ENCODE peak calls at places on chromosomes 4 and X, in eight cellular contexts. B is T-helper 9 cell; Q is WTC11; H is iPS DF 6.9; X is IMR-90; Z is NCI-H526 treated with DMSO at 0.1 percent for 48 hours; K is activated CD4-positive, alpha-beta T cell treated with anti-CD3 and anti-CD28 coated beads for 24 hours; Y is activated CD4-positive, alpha-beta memory T cell treated with anti-CD3 and anti-CD28 coated beads, Interleukin-2, amount 10 ng/mL, durations not matched to agents 7 days and 5 days. F is an unnamed sample.

GRCh38 chr4:52982246-52982950 is 120.3 kb downstream of the RASL11B start:
- DNase-seq in B (no peak), Q (no peak), H (no peak), X (peak), Z (peak), K (no peak), Y (no peak), F (no peak)

GRCh38 chrX:135513140-135513535 is 7.3 kb upstream of the INTS6L start:
- DNase-seq in B (no peak), Q (no peak), H (no peak), X (no peak), Z (no peak), K (no peak), Y (no peak), F (no peak)

GRCh38 chr4:155954939-155955338 is 1.3 kb upstream of the CTSO start:
- DNase-seq in B (no peak), Q (no peak), H (no peak), X (peak), Z (no peak), K (no peak), Y (no peak), F (no peak)

GRCh38 chrX:40105791-40106676 is 8.3 kb upstream of the BCOR start:
- DNase-seq in B (peak), Q (peak), H (no peak), X (no peak), Z (no peak), K (peak), Y (peak), F (no peak)

GRCh38 chr4:182746876-182747275 is 170.3 kb downstream of the DCTD start:
- DNase-seq in B (no peak), Q (no peak), H (no peak), X (no peak), Z (no peak), K (no peak), Y (no peak), F (no peak)

GRCh38 chr4:138681000-138681604 is 334.5 kb upstream of the NOCT start:
- DNase-seq in B (peak), Q (peak), H (no peak), X (peak), Z (peak), K (peak), Y (peak), F (no peak)

GRCh38 chrX:75149654-75150053 is 6.4 kb downstream of the ABCB7 start:
- DNase-seq in B (no peak), Q (no peak), H (no peak), X (no peak), Z (no peak), K (no peak), Y (no peak), F (no peak)

GRCh38 chrX:28039258-28039657 is 58.0 kb upstream of the DCAF8L1 start:
- DNase-seq in B (no peak), Q (no peak), H (no peak), X (no peak), Z (no peak), K (no peak), Y (no peak), F (no peak)

GRCh38 chrX:50920132-50920531 is 9.6 kb downstream of the BMP15 start:
- DNase-seq in B (no peak), Q (no peak), H (no peak), X (peak), Z (peak), K (no peak), Y (no peak), F (no peak)

GRCh38 chr4:40827774-40828173 is 78.0 kb downstream of the NSUN7 start:
- DNase-seq in B (no peak), Q (no peak), H (no peak), X (peak), Z (no peak), K (no peak), Y (no peak), F (no peak)

GRCh38 chrX:153635788-153636668 is 11.0 kb upstream of the DUSP9 start:
- DNase-seq in B (no peak), Q (peak), H (peak), X (no peak), Z (peak), K (no peak), Y (peak), F (peak)

GRCh38 chr4:54103190-54103574 is 3.2 kb downstream of the GSX2 start:
- DNase-seq in B (no peak), Q (no peak), H (no peak), X (no peak), Z (no peak), K (no peak), Y (no peak), F (no peak)

F was measured in iPS DF 19.7.